ENCODE peak calls at places on chromosomes 2 and 18, in four cellular contexts. S, I, R and F are unnamed samples.

GRCh38 chr2:238117199-238118154 is 17.3 kb downstream of the ESPNL start:
- DNase-seq in S (peak), I (no peak), R (no peak), F (no peak)

GRCh38 chr18:28494151-28494550 is 317.2 kb upstream of the CDH2 start:
- DNase-seq in S (no peak), I (no peak), R (peak), F (peak)

GRCh38 chr2:98907966-98908905 is 27.8 kb downstream of the CRACDL start:
- DNase-seq in S (no peak), I (peak), R (no peak), F (no peak)

GRCh38 chr2:235864746-235865535 is 303.2 kb downstream of the GBX2 start:
- DNase-seq in S (no peak), I (no peak), R (no peak), F (no peak)

GRCh38 chr2:236507393-236508085 is 62.1 kb upstream of the ACKR3 start:
- DNase-seq in S (peak), I (peak), R (no peak), F (no peak)

GRCh38 chr2:218323526-218324472 is 31.5 kb upstream of the TMBIM1 start:
- DNase-seq in S (peak), I (peak), R (no peak), F (no peak)

GRCh38 chr2:88626171-88627054 is 851 bp downstream of the EIF2AK3 start:
- DNase-seq in S (peak), I (peak), R (peak), F (no peak)

GRCh38 chr2:128692895-128693519 is 374.3 kb upstream of the HS6ST1 start:
- DNase-seq in S (no peak), I (no peak), R (no peak), F (no peak)

GRCh38 chr2:58699412-58699811 is 458.3 kb upstream of the FANCL start:
- DNase-seq in S (no peak), I (no peak), R (no peak), F (no peak)

GRCh38 chr2:199057936-199058335 is 399.8 kb downstream of the SATB2 start:
- DNase-seq in S (no peak), I (no peak), R (no peak), F (no peak)

GRCh38 chr2:127621981-127622431 is 23.9 kb upstream of the GPR17 start:
- DNase-seq in S (no peak), I (peak), R (no peak), F (no peak)

GRCh38 chr18:69444221-69444620 is 43.5 kb downstream of the DOK6 start:
- DNase-seq in S (no peak), I (no peak), R (peak), F (no peak)

GRCh38 chr18:48293954-48294893 is 115.0 kb downstream of the ZBTB7C start:
- DNase-seq in S (no peak), I (peak), R (no peak), F (peak)

GRCh38 chr2:20618468-20618885 is 32.4 kb downstream of the HS1BP3 start:
- DNase-seq in S (no peak), I (peak), R (no peak), F (no peak)

GRCh38 chr2:120470041-120470716 is 124.2 kb downstream of the INHBB start:
- DNase-seq in S (peak), I (peak), R (peak), F (peak)

GRCh38 chr18:58581265-58581664 is 47.6 kb downstream of the ALPK2 start:
- DNase-seq in S (no peak), I (no peak), R (peak), F (peak)

GRCh38 chr2:53130441-53130943 is 637.1 kb upstream of the CHAC2 start:
- DNase-seq in S (no peak), I (no peak), R (peak), F (peak)

GRCh38 chr2:127048969-127049897 is 57.7 kb downstream of the BIN1 start:
- DNase-seq in S (peak), I (peak), R (no peak), F (no peak)

GRCh38 chr2:237874585-237875161 is 15.2 kb downstream of the RAMP1 start:
- DNase-seq in S (peak), I (peak), R (peak), F (peak)

GRCh38 chr2:17416891-17417391 is 101.3 kb downstream of the RAD51AP2 start:
- DNase-seq in S (no peak), I (no peak), R (peak), F (peak)

GRCh38 chr2:120861191-120861575 is 125.5 kb downstream of the GLI2 start:
- DNase-seq in S (peak), I (peak), R (no peak), F (no peak)

GRCh38 chr2:88442501-88442900 is 10.0 kb downstream of the FOXI3 start:
- DNase-seq in S (no peak), I (no peak), R (no peak), F (no peak)

GRCh38 chr2:174681983-174682577 is 82.2 kb downstream of the CHRNA1 start:
- DNase-seq in S (peak), I (peak), R (no peak), F (no peak)

GRCh38 chr2:112529751-112530150 is 12.5 kb upstream of the POLR1B start:
- DNase-seq in S (no peak), I (no peak), R (no peak), F (no peak)
- H3K4me3 ChIP-seq in S (no peak), I (no peak), R (no peak), F (no peak)

GRCh38 chr2:37655442-37655841 is 16.0 kb downstream of the CDC42EP3 start:
- DNase-seq in S (no peak), I (no peak), R (no peak), F (no peak)
- H3K4me3 ChIP-seq in S (no peak), I (no peak), R (no peak), F (no peak)

GRCh38 chr2:158742536-158742935 is 52.6 kb upstream of the DAPL1 start:
- DNase-seq in S (no peak), I (no peak), R (no peak), F (no peak)
- H3K4me3 ChIP-seq in S (no peak), I (no peak), R (no peak), F (no peak)

GRCh38 chr2:108271691-108272253 is 16.9 kb upstream of the SULT1C2 start:
- DNase-seq in S (no peak), I (no peak), R (no peak), F (peak)
- H3K4me3 ChIP-seq in S (no peak), I (no peak), R (no peak), F (peak)

GRCh38 chr18:10265560-10266235 is 188.7 kb upstream of the APCDD1 start:
- DNase-seq in S (no peak), I (no peak), R (no peak), F (no peak)
- H3K4me3 ChIP-seq in S (no peak), I (no peak), R (no peak), F (no peak)